ENCODE peak calls at places on chromosomes 7 and 10, in five cellular contexts. L is dorsolateral prefrontal cortex, J is upper lobe of right lung, I is suprapubic skin, N is RWPE1. M is an unnamed sample.

GRCh38 chr7:81233208-81233940 is 314.5 kb upstream of the SEMA3C start:
- DNase-seq in L (no peak), J (no peak), I (no peak), N (no peak), M (no peak)

GRCh38 chr7:141737118-141737835 is 881 bp upstream of the SSBP1 start:
- DNase-seq in L (no peak), J (no peak), I (no peak), N (peak), M (no peak)

GRCh38 chr7:99539213-99539811 is 12.6 kb downstream of the FAM200A start:
- DNase-seq in L (no peak), J (no peak), I (no peak), N (no peak), M (no peak)

GRCh38 chr10:110033724-110034235 is 26.0 kb downstream of the ADD3 start:
- DNase-seq in L (no peak), J (no peak), I (no peak), N (no peak), M (no peak)

GRCh38 chr10:58030208-58030607 is 237.5 kb downstream of the IPMK start:
- DNase-seq in L (no peak), J (no peak), I (no peak), N (no peak), M (no peak)

GRCh38 chr10:119413738-119414611 is 128.5 kb downstream of the RGS10 start:
- DNase-seq in L (no peak), J (peak), I (no peak), N (no peak), M (no peak)

GRCh38 chr10:86286591-86287421 is 79.8 kb downstream of the GRID1 start:
- DNase-seq in L (no peak), J (peak), I (no peak), N (no peak), M (no peak)

GRCh38 chr7:39016609-39017008 is 38.9 kb downstream of the POU6F2 start:
- DNase-seq in L (no peak), J (peak), I (no peak), N (no peak), M (no peak)

GRCh38 chr10:132991706-132992432 is 49.5 kb upstream of the CFAP46 start:
- DNase-seq in L (no peak), J (no peak), I (no peak), N (no peak), M (no peak)

GRCh38 chr10:30781571-30782542 is 152.3 kb upstream of the LYZL2 start:
- DNase-seq in L (peak), J (no peak), I (no peak), N (no peak), M (no peak)

GRCh38 chr10:68598978-68599753 is 39.0 kb downstream of the TET1 start:
- DNase-seq in L (peak), J (no peak), I (peak), N (no peak), M (no peak)

GRCh38 chr7:22589641-22590141 is 89.7 kb upstream of the STEAP1B start:
- DNase-seq in L (peak), J (peak), I (peak), N (no peak), M (no peak)

GRCh38 chr10:4678023-4678950 is 147.7 kb upstream of the AKR1E2 start:
- DNase-seq in L (no peak), J (no peak), I (no peak), N (peak), M (no peak)

GRCh38 chr10:4263281-4263921 is 478.4 kb upstream of the KLF6 start:
- DNase-seq in L (no peak), J (no peak), I (no peak), N (no peak), M (no peak)

GRCh38 chr10:34985823-34986222 is 104.3 kb downstream of the CUL2 start:
- DNase-seq in L (no peak), J (no peak), I (no peak), N (no peak), M (no peak)

GRCh38 chr7:112452102-112452888 is 2.0 kb downstream of the IFRD1 start:
- DNase-seq in L (no peak), J (no peak), I (peak), N (peak), M (no peak)

GRCh38 chr7:5423844-5424688 is 432 bp upstream of the TNRC18 start:
- DNase-seq in L (peak), J (peak), I (peak), N (peak), M (peak)

GRCh38 chr7:158655931-158656441 is 48.6 kb downstream of the NCAPG2 start:
- DNase-seq in L (no peak), J (no peak), I (no peak), N (no peak), M (no peak)

GRCh38 chr10:26809973-26810372 is 50.8 kb downstream of the ABI1 start:
- DNase-seq in L (no peak), J (no peak), I (no peak), N (no peak), M (no peak)

GRCh38 chr10:101263146-101263837 is 34.0 kb upstream of the LBX1 start:
- DNase-seq in L (no peak), J (no peak), I (no peak), N (no peak), M (peak)

GRCh38 chr7:151768805-151769188 is 108.1 kb downstream of the PRKAG2 start:
- DNase-seq in L (no peak), J (no peak), I (no peak), N (no peak), M (no peak)

DNA sequence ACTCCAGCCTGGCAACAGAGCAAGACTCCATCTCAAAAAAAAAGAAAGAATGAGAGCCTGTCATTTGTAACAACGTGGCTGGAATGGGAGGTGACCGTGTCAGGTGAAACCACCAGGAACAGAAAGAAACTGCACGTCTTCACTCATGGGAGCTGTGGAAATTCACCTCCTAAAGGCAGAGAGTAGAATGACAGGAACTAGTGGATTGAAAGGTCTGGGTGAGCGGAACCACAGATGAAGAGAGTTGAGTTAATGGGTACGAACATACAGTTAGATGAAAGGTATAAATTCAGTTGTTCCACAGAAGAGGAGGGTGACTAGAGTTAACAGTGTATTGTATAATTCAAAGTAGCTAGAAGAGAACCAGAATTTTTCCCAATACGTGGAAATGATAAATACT is 78.6 kb downstream of the MAD1L1 start:
- DNase-seq in L (no peak), J (no peak), I (no peak), N (no peak), M (no peak)
- TF ChIP-seq CTCF in L (no peak), J (no peak), I (no peak), N (no peak), M (no peak)

DNA sequence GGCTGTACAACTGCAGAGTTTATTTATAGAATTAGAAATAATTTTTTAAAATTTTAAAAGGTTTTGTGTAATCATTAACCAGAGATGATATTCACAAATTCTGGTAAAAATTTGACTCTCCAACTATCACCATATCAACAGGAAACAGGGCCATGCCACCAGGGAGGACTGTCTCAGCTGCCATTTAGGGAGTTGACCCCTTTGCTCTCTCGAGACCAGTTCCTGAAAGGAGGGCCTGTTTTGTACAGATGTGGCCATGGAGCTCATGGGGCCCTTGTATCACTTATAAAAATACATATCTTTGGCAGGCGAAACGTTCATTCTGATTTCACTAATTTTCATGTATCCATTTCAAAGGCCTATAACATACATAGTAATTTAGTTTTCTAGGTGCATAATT is 20.3 kb downstream of the H2AZ2 start:
- DNase-seq in L (no peak), J (no peak), I (no peak), N (no peak), M (no peak)
- TF ChIP-seq CTCF in L (no peak), J (no peak), I (no peak), N (no peak), M (no peak)

DNA sequence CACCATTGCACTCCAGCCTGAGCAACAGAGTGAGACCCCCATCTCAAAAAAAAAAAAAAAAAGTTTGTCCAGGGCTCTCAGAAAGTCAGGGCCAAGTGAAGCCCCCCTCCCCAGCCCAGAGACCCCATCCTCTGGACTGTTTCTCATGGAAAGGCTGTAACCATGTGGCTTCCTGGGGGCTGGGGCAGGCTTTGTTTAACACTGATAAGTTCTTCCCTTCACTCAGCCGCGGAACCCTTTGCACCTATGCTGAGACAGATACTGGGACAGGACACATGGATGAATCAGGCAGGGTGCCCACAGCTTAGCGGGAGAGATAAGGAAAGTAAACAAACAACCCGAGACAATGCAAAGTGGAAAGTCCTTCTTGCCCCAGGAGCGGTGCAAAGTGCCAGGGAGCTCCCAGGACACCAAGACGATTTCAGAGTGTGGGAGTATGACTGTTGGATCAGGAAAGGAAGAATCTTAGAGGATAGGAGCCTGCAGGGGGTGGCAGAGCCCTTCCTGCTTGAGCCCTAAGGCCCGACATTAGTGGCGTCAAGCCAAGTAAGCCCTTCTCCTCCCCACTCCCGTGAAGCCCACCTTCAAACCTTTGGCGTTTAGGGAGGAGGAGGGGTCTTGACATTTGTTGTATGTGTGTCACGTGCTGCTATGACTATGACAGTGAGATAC is 11.6 kb downstream of the MLXIPL start:
- DNase-seq in L (no peak), J (no peak), I (no peak), N (no peak), M (no peak)
- TF ChIP-seq CTCF in L (no peak), J (no peak), I (no peak), N (no peak), M (peak)

GRCh38 chr10:60430017-60430416 is 40.3 kb upstream of the ANK3 start:
- DNase-seq in L (no peak), J (no peak), I (no peak), N (peak), M (no peak)

GRCh38 chr10:60429084-60429849 is 39.6 kb upstream of the ANK3 start:
- DNase-seq in L (no peak), J (no peak), I (no peak), N (no peak), M (no peak)

GRCh38 chr10:60430836-60431597 is 41.3 kb upstream of the ANK3 start:
- DNase-seq in L (no peak), J (no peak), I (no peak), N (no peak), M (no peak)

GRCh38 chr10:60433684-60434083 is 44.0 kb upstream of the ANK3 start:
- DNase-seq in L (no peak), J (no peak), I (no peak), N (no peak), M (no peak)

GRCh38 chr10:60434418-60435046 is 44.9 kb upstream of the ANK3 start:
- DNase-seq in L (no peak), J (no peak), I (no peak), N (peak), M (no peak)
- TF ChIP-seq CTCF in L (peak), J (peak), I (peak), N (peak), M (peak)

GRCh38 chr10:24552346-24553016 is 171.2 kb downstream of the ARHGAP21 start:
- DNase-seq in L (no peak), J (peak), I (no peak), N (peak), M (no peak)
- TF ChIP-seq CTCF in L (no peak), J (peak), I (no peak), N (peak), M (no peak)

M was measured in D721Med.